ENCODE peak calls at places on chromosome 17, in seven cellular contexts. D is stomach; F is fibroblast of lung; C is activated CD8-positive, alpha-beta T cell treated with anti-CD3 and anti-CD28 coated beads, Interleukin-2, amount 10 ng/mL, durations not matched to agents 7 days and 5 days; Z is GM19239; M is WTC11; W is ACHN. B is an unnamed sample.

GRCh38 chr17:39928868-39929651 is 1.5 kb downstream of the LRRC3C start:
- DNase-seq in D (no peak), F (peak), C (no peak), Z (no peak), M (no peak), W (peak), B (no peak)

GRCh38 chr17:49508061-49508865 is 13.2 kb downstream of the NGFR start:
- DNase-seq in D (no peak), F (no peak), C (no peak), Z (no peak), M (peak), W (no peak), B (no peak)

GRCh38 chr17:12388206-12388605 is 277.5 kb upstream of the MYOCD start:
- DNase-seq in D (no peak), F (peak), C (no peak), Z (no peak), M (no peak), W (no peak), B (no peak)

GRCh38 chr17:42002792-42003301 is 14.4 kb downstream of the DNAJC7 start:
- DNase-seq in D (no peak), F (no peak), C (no peak), Z (no peak), M (no peak), W (no peak), B (no peak)

GRCh38 chr17:36949461-36949927 is 740 bp downstream of the AATF start:
- DNase-seq in D (no peak), F (peak), C (no peak), Z (no peak), M (no peak), W (peak), B (no peak)

GRCh38 chr17:69325518-69326301 is 1.2 kb downstream of the ABCA5 start:
- DNase-seq in D (no peak), F (no peak), C (no peak), Z (no peak), M (no peak), W (peak), B (no peak)

GRCh38 chr17:57540596-57540995 is 204.5 kb downstream of the CCDC182 start:
- DNase-seq in D (no peak), F (no peak), C (no peak), Z (no peak), M (no peak), W (no peak), B (no peak)

GRCh38 chr17:32626371-32626770 is 139.6 kb downstream of the CDK5R1 start:
- DNase-seq in D (no peak), F (no peak), C (no peak), Z (no peak), M (no peak), W (no peak), B (no peak)

GRCh38 chr17:51580869-51581268 is 320.5 kb downstream of the UTP18 start:
- DNase-seq in D (no peak), F (no peak), C (no peak), Z (no peak), M (no peak), W (no peak), B (no peak)

GRCh38 chr17:29051731-29052130 is 8.8 kb downstream of the PIPOX start:
- DNase-seq in D (no peak), F (no peak), C (no peak), Z (no peak), M (no peak), W (no peak), B (no peak)

GRCh38 chr17:79979201-79979840 is 56.4 kb downstream of the TBC1D16 start:
- DNase-seq in D (no peak), F (no peak), C (no peak), Z (no peak), M (peak), W (no peak), B (no peak)

GRCh38 chr17:77607606-77608005 is 350.9 kb upstream of the TNRC6C start:
- DNase-seq in D (no peak), F (no peak), C (no peak), Z (no peak), M (no peak), W (no peak), B (no peak)

GRCh38 chr17:2244545-2245525 is 58.8 kb downstream of the SMG6 start:
- DNase-seq in D (peak), F (peak), C (peak), Z (peak), M (peak), W (peak), B (peak)

GRCh38 chr17:77365584-77366186 is 224.9 kb downstream of the SEC14L1 start:
- DNase-seq in D (peak), F (peak), C (no peak), Z (no peak), M (peak), W (peak), B (no peak)

GRCh38 chr17:81651692-81652091 is 4.7 kb downstream of the PDE6G start:
- DNase-seq in D (no peak), F (peak), C (no peak), Z (no peak), M (no peak), W (peak), B (no peak)

GRCh38 chr17:39194985-39195524 is 2.4 kb downstream of the CACNB1 start:
- DNase-seq in D (no peak), F (no peak), C (no peak), Z (no peak), M (peak), W (no peak), B (no peak)

GRCh38 chr17:79977711-79978544 is 57.7 kb downstream of the TBC1D16 start:
- DNase-seq in D (no peak), F (no peak), C (no peak), Z (no peak), M (no peak), W (no peak), B (no peak)

GRCh38 chr17:61402978-61403845 is 3.6 kb downstream of the TBX2 start:
- DNase-seq in D (no peak), F (peak), C (no peak), Z (no peak), M (peak), W (no peak), B (no peak)

GRCh38 chr17:4162366-4162765 is 19.4 kb downstream of the CYB5D2 start:
- DNase-seq in D (no peak), F (peak), C (no peak), Z (no peak), M (no peak), W (no peak), B (no peak)

GRCh38 chr17:33292981-33293867 is at the start of gene ASIC2:
- DNase-seq in D (no peak), F (no peak), C (no peak), Z (no peak), M (peak), W (peak), B (no peak)

GRCh38 chr17:59668816-59669215 is 38.4 kb downstream of the PTRH2 start:
- DNase-seq in D (no peak), F (peak), C (no peak), Z (no peak), M (no peak), W (peak), B (no peak)

GRCh38 chr17:52148969-52149351 is 9.6 kb downstream of the CA10 start:
- DNase-seq in D (no peak), F (no peak), C (no peak), Z (no peak), M (no peak), W (no peak), B (no peak)

GRCh38 chr17:64683791-64684190 is 21.7 kb upstream of the SMURF2 start:
- DNase-seq in D (no peak), F (no peak), C (no peak), Z (no peak), M (no peak), W (no peak), B (no peak)

GRCh38 chr17:64739316-64740058 is 77.4 kb upstream of the SMURF2 start:
- DNase-seq in D (no peak), F (peak), C (no peak), Z (no peak), M (no peak), W (no peak), B (no peak)

GRCh38 chr17:8055851-8056231 is 17.0 kb downstream of the ALOX15B start:
- DNase-seq in D (no peak), F (no peak), C (no peak), Z (no peak), M (no peak), W (no peak), B (no peak)

GRCh38 chr17:13113821-13114525 is 96.1 kb upstream of the ELAC2 start:
- DNase-seq in D (no peak), F (no peak), C (no peak), Z (no peak), M (no peak), W (no peak), B (no peak)

GRCh38 chr17:6532441-6532885 is 23.9 kb downstream of the PITPNM3 start:
- DNase-seq in D (no peak), F (no peak), C (no peak), Z (no peak), M (no peak), W (no peak), B (no peak)

GRCh38 chr17:59641799-59642484 is 22.2 kb downstream of the CLTC start:
- DNase-seq in D (no peak), F (no peak), C (no peak), Z (peak), M (no peak), W (no peak), B (peak)

GRCh38 chr17:42135664-42136653 is 13.4 kb downstream of the HSPB9 start:
- DNase-seq in D (peak), F (peak), C (no peak), Z (no peak), M (peak), W (peak), B (no peak)

GRCh38 chr17:75271955-75272847 is 1.2 kb upstream of the MIF4GD start:
- DNase-seq in D (no peak), F (peak), C (no peak), Z (peak), M (no peak), W (no peak), B (no peak)

GRCh38 chr17:80491478-80492342 is 15.3 kb upstream of the NPTX1 start:
- DNase-seq in D (no peak), F (no peak), C (no peak), Z (no peak), M (peak), W (peak), B (no peak)